ENCODE peak calls at places on chromosomes 12 and 14, in four cellular contexts. E, B, K and L are unnamed samples.

GRCh38 chr14:68649461-68650189 is 143.2 kb downstream of the ZFP36L1 start:
- DNase-seq in E (no peak), K (no peak), B (no peak), L (no peak)

GRCh38 chr12:14853966-14854365 is 10.6 kb upstream of the ART4 start:
- DNase-seq in K (no peak), E (no peak), B (no peak), L (no peak)

GRCh38 chr12:76820888-76821482 is 57.1 kb downstream of the ZDHHC17 start:
- DNase-seq in E (peak; percentile 21), K (peak; percentile 12), B (peak; percentile 20), L (no peak)

GRCh38 chr14:69879175-69880047 is at the start of gene SMOC1:
- DNase-seq in B (peak; percentile 100), E (no peak), K (no peak), L (peak; percentile 76)

GRCh38 chr14:21383848-21384493 is at the start of gene SUPT16H:
- DNase-seq in B (peak; percentile 77), E (peak; percentile 88), K (peak; percentile 95), L (peak; percentile 85)

GRCh38 chr14:105857223-105857815 is 330.9 kb downstream of the TMEM121 start:
- DNase-seq in B (no peak), K (no peak), E (no peak), L (no peak)

GRCh38 chr12:117158911-117159310 is 31.4 kb downstream of the FBXO21 start:
- DNase-seq in B (no peak), E (no peak), K (no peak), L (peak; percentile 18)

GRCh38 chr12:113462117-113462774 is 9.4 kb downstream of the LHX5 start:
- DNase-seq in B (peak; percentile 85), K (peak; percentile 29), E (peak; percentile 36), L (peak; percentile 44)

GRCh38 chr12:22684526-22685118 is 59.7 kb downstream of the ETNK1 start:
- DNase-seq in K (peak; percentile 16), E (no peak), B (peak; percentile 20), L (peak; percentile 24)

GRCh38 chr12:53218551-53219114 is 11.6 kb upstream of the ITGB7 start:
- DNase-seq in K (no peak), E (no peak), B (no peak), L (no peak)

GRCh38 chr12:89319111-89319510 is 33.2 kb downstream of the DUSP6 start:
- DNase-seq in K (no peak), B (no peak), E (no peak), L (peak; percentile 71)